ENCODE peak calls at places on chromosomes 16 and 17, in nine cellular contexts. T is GM23338, V is tibial artery, C is heart left ventricle, S is substantia nigra, O is psoas muscle, B is uterus, F is AG04450, G is brain microvascular endothelial cell. R is an unnamed sample.

GRCh38 chr16:74449470-74449869 is 28.2 kb upstream of the CLEC18B start:
- DNase-seq in C (no peak), G (peak), O (peak), B (peak), F (no peak), S (no peak), V (no peak), T (no peak), R (no peak)

GRCh38 chr17:13323990-13324389 is 277.7 kb downstream of the HS3ST3A1 start:
- DNase-seq in S (no peak), T (no peak), B (no peak), O (no peak), G (no peak), F (no peak), C (no peak), V (no peak), R (no peak)

GRCh38 chr17:68468334-68468733 is 11.0 kb upstream of the WIPI1 start:
- DNase-seq in F (no peak), O (no peak), C (peak), S (no peak), T (no peak), V (no peak), G (peak), B (no peak), R (no peak)

GRCh38 chr17:80413771-80414507 is 1.0 kb upstream of the ENDOV start:
- DNase-seq in G (no peak), T (no peak), F (no peak), C (no peak), B (no peak), V (no peak), S (no peak), O (no peak), R (no peak)

GRCh38 chr16:74742051-74742481 is 32.6 kb downstream of the FA2H start:
- DNase-seq in S (no peak), T (no peak), O (no peak), B (no peak), F (no peak), V (no peak), G (no peak), C (no peak), R (no peak)

GRCh38 chr17:65696739-65697394 is 135.4 kb upstream of the AXIN2 start:
- DNase-seq in C (no peak), V (no peak), S (no peak), F (no peak), G (peak), B (no peak), T (no peak), O (no peak), R (no peak)

GRCh38 chr16:75319513-75320401 is 68.3 kb upstream of the BCAR1 start:
- DNase-seq in G (peak), C (no peak), S (no peak), T (no peak), O (no peak), B (no peak), V (no peak), F (peak), R (no peak)

GRCh38 chr17:65800655-65801054 is 239.2 kb upstream of the AXIN2 start:
- DNase-seq in S (no peak), O (no peak), T (no peak), V (no peak), C (no peak), B (no peak), G (no peak), F (no peak), R (no peak)

DNA sequence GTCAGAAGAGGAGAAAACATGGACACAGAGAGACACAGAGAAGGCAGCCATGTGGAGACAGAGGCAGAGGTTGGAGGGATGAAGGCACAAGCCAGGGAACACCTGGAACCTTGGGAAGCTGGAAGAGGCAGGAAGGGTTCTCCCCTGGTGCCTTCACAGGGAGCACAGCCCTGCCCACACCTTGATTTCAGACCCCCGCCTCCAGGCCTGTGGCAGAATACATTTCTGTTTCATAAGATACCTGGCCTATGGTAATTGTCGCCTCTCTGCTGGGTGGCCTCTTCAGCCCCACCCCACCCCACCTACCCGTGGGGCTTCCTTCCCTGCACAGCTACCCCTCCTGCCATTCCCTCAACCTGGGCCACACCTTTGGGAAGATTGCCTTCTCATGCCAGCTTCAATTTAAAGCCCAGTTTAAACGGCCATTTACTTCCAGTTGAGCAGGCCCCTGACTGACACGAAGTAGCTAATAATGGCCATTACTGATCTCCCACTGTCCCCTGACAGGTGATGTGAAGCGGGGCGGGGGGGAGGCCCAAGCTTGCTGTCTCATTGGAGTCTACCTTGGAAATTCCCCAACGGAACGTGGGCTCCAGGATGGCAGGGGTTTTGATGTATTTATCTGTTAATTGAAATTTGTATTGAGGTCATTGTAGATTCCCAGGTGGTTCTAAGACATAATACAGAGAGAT is 291.7 kb upstream of the FOXF1 start:
- DNase-seq in B (no peak), G (no peak), O (no peak), S (no peak), T (no peak), V (no peak), F (no peak), C (no peak), R (no peak)
- H3K27ac ChIP-seq in B (no peak), G (no peak), O (no peak), S (no peak), T (no peak), V (no peak), F (no peak), C (no peak), R (no peak)

GRCh38 chr16:80300456-80300855 is 240.3 kb upstream of the DYNLRB2 start:
- DNase-seq in B (no peak), F (no peak), V (no peak), O (no peak), S (no peak), T (no peak), C (no peak), G (no peak), R (no peak)
- H3K27ac ChIP-seq in B (no peak), F (peak), V (no peak), O (no peak), S (no peak), T (no peak), C (no peak), G (no peak), R (no peak)

GRCh38 chr17:9875441-9875840 is 29.6 kb downstream of the RCVRN start:
- DNase-seq in G (peak), T (peak), V (no peak), S (no peak), B (peak), C (no peak), O (no peak), F (no peak), R (no peak)

GRCh38 chr17:9872852-9873251 is 32.2 kb downstream of the RCVRN start:
- DNase-seq in G (no peak), V (peak), F (no peak), C (no peak), B (no peak), O (no peak), T (no peak), S (no peak), R (no peak)

GRCh38 chr17:9878791-9879525 is 26.1 kb downstream of the RCVRN start:
- DNase-seq in O (no peak), F (no peak), S (no peak), G (no peak), T (no peak), C (no peak), B (no peak), V (no peak), R (no peak)

GRCh38 chr17:9878361-9878760 is 26.7 kb downstream of the RCVRN start:
- DNase-seq in T (no peak), B (no peak), O (no peak), V (no peak), S (no peak), F (no peak), C (no peak), G (no peak), R (no peak)

DNA sequence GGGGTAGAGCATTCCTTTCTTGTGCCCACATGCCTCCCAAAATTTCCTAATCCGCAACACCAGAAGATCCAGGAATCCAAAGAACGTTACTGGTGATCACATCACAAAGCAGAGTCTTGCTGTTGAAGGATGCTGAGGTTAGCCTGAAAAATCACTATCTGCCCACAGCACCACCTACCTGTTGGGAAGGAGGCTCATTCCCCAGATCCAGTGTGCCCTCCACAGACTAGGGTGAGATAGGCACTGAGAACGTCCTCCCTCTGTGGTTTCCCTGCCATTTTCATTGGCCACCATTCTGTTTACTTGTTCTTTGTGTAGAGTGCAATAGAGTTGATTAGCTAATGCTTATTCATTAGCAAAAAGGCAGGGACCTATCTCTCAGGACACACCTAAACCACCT is 30.3 kb downstream of the RCVRN start:
- DNase-seq in F (no peak), B (no peak), O (no peak), T (peak), C (no peak), G (no peak), V (no peak), S (no peak), R (no peak)
- H3K27ac ChIP-seq in F (no peak), B (peak), O (no peak), T (no peak), C (peak), G (no peak), V (no peak), S (no peak), R (no peak)

DNA sequence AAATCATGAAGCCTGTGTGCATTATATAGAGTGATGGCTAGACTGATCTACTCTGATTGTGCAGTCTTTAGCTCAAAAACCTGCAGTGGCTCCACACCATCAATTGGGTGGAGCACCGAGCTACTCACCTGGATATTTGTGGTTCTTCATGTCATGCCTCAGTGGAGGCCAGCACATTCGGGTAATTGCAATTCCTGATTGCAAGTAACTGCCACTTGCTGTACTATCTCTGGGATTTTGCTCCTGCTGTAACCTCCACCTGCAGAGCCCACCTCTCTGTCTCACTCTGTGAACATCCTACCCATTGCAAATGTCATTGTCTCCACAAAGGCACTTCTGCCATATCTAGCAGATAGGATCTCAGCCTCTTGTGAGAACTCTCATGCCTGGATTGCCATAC is 1.7 kb upstream of the CCL1 start:
- DNase-seq in C (no peak), T (no peak), G (no peak), O (no peak), V (no peak), B (no peak), F (no peak), S (no peak), R (no peak)
- H3K27ac ChIP-seq in C (no peak), T (no peak), G (no peak), O (no peak), V (no peak), B (no peak), F (peak), S (no peak), R (no peak)

GRCh38 chr17:31900877-31901276 is 631 bp downstream of the UTP6 start:
- DNase-seq in C (no peak), G (peak), F (no peak), T (peak), S (no peak), O (no peak), V (no peak), B (no peak), R (no peak)
- H3K27ac ChIP-seq in C (peak), G (peak), F (no peak), T (peak), S (no peak), O (peak), V (peak), B (peak), R (peak)

DNA sequence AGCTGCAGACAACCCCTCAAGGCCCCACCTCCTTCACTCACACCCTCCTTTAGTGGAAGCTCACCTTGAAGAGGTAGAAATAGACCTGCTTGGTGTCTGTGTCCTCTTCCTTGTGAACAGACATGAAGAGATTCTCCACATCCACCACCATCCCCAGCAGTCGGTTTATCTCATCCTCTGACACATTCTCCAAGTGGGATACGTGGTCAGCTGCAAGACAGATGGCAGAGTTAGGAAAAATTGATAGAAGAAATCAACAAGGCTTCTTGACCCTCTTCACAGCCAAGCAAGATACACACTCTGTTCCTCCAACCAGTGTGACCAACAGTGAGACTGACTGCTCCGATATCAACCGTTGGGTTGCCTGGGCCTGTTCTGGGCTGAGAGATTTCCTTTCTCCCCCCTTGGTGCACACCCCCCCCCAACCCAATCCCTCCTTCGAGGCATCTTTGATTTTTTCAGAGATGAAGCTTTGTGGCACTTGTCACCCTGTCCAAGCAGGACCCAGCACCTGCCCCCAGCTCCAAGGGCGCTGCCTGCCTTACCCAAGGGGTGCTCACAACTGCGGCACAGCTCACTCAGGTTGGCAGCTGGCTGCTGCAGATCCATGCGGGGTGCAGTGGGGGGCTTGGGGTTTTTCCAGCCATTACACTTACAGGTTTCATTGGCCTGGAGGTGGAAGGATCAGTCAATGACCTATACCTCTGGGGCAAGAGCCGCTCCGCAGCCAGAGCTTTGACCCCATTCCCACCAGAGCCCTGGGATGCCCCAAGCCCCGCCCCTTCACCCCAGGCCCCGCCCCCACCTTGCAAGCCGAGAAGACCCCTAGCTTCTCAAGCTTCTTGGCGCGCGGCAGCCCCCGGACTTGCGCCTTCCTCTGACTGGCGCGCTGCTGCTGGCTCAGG is 754 bp downstream of the KAT2A start:
- DNase-seq in S (no peak), G (no peak), V (no peak), C (no peak), T (peak), F (no peak), O (no peak), B (peak), R (no peak)
- H3K27ac ChIP-seq in S (peak), G (no peak), V (peak), C (peak), T (peak), F (no peak), O (peak), B (peak), R (no peak)

GRCh38 chr17:32780721-32781120 is 96.2 kb downstream of the MYO1D start:
- DNase-seq in O (no peak), S (no peak), F (no peak), C (no peak), G (no peak), B (no peak), T (peak), V (no peak), R (no peak)

GRCh38 chr17:32774286-32775084 is 102.4 kb downstream of the MYO1D start:
- DNase-seq in S (no peak), O (no peak), G (no peak), V (no peak), F (no peak), T (peak), B (no peak), C (no peak), R (no peak)

GRCh38 chr17:32772453-32773025 is 104.4 kb downstream of the MYO1D start:
- DNase-seq in V (no peak), S (no peak), T (no peak), F (no peak), B (no peak), G (no peak), O (no peak), C (no peak), R (no peak)

GRCh38 chr17:32777922-32778321 is 99.0 kb downstream of the MYO1D start:
- DNase-seq in T (no peak), C (no peak), F (no peak), O (no peak), S (no peak), B (no peak), V (no peak), G (no peak), R (no peak)

DNA sequence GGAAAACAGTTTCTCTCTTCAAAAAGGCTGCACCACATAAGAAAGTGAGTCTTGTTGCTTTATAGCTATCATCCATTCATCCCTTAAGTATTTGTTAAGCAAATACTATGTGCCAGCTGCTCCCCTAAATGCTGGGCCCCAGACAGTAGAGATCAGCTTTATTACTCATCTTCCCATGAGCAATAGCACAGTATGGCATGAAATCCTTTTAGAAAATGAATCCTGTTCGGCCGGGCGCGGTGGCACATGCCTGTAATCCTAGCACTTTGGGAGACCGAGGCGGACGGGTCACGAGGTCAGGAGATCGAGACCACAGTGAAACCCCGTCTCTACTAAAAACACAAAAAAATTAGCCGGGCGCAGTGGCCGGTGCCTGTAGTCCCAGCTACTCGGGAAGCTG is 99.5 kb downstream of the MYO1D start:
- DNase-seq in S (no peak), O (no peak), G (peak), T (no peak), C (no peak), V (no peak), B (no peak), F (no peak), R (no peak)
- H3K27ac ChIP-seq in S (no peak), O (no peak), G (peak), T (no peak), C (no peak), V (no peak), B (no peak), F (no peak), R (no peak)

GRCh38 chr17:32731556-32732295 is 145.2 kb downstream of the MYO1D start:
- DNase-seq in C (no peak), F (no peak), V (no peak), G (no peak), S (no peak), B (no peak), T (peak), O (no peak), R (no peak)

GRCh38 chr17:32732900-32733299 is 144.0 kb downstream of the MYO1D start:
- DNase-seq in O (no peak), C (no peak), F (no peak), V (no peak), B (no peak), T (no peak), G (no peak), S (no peak), R (no peak)

GRCh38 chr17:32732296-32732642 is 144.7 kb downstream of the MYO1D start:
- DNase-seq in F (no peak), O (no peak), S (no peak), G (no peak), B (no peak), C (no peak), T (no peak), V (no peak), R (no peak)
- H3K27ac ChIP-seq in F (no peak), O (no peak), S (no peak), G (no peak), B (no peak), C (no peak), T (no peak), V (no peak), R (no peak)

GRCh38 chr16:86609115-86609514 is 30.8 kb downstream of the FOXL1 start:
- DNase-seq in B (no peak), C (no peak), G (peak), F (peak), O (no peak), V (no peak), S (no peak), T (no peak), R (no peak)

GRCh38 chr16:86610779-86611516 is 32.6 kb downstream of the FOXL1 start:
- DNase-seq in B (no peak), G (no peak), T (no peak), O (no peak), V (no peak), S (no peak), C (no peak), F (no peak), R (no peak)

GRCh38 chr16:86609661-86610060 is 31.3 kb downstream of the FOXL1 start:
- DNase-seq in G (no peak), F (no peak), O (no peak), B (no peak), C (no peak), V (no peak), T (no peak), S (no peak), R (no peak)

GRCh38 chr16:86605950-86606349 is 27.6 kb downstream of the FOXL1 start:
- DNase-seq in C (no peak), G (no peak), T (no peak), S (no peak), V (peak), O (no peak), F (no peak), B (no peak), R (no peak)

DNA sequence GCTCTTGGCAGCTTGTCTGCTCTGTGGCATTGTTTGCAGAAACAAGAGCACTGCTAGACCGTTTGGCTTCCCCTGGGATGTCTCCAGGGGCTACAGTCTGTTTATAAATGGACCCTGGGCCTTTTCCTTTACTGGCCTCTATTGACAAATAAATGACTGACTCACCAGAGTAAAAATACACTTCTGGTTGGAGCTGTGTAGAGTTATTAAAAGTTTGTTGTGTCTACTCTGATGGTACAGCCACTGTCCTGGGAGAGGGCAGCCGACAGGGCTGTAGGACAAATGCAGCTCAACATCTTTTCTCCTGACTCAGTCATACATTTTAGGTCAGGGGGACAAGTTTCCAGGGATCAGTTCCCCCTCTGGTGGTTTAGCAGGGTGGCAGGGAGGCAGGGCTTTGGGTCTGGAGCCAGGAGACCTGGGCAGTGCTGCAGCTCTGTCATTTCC is 30.0 kb downstream of the FOXL1 start:
- DNase-seq in O (no peak), B (no peak), T (no peak), C (no peak), S (no peak), F (no peak), V (no peak), G (no peak), R (no peak)
- H3K27ac ChIP-seq in O (no peak), B (no peak), T (no peak), C (no peak), S (no peak), F (peak), V (peak), G (no peak), R (no peak)